ENCODE peak calls at places on chromosomes 6 and 20, in six cellular contexts. One of them, this sample, is unnamed.

GRCh38 chr6:31877125-31877650 is 1.6 kb downstream of the SLC44A4 start:
- DNase-seq in choroid plexus epithelial cell: no peak
- DNase-seq in stomach: peak
- DNase-seq in WTC11: no peak
- DNase-seq in GM20000: no peak
- DNase-seq in ovary: peak
- DNase-seq in this sample: no peak

GRCh38 chr6:29797966-29798365 is 29.7 kb upstream of the HLA-G start:
- DNase-seq in choroid plexus epithelial cell: no peak
- DNase-seq in stomach: no peak
- DNase-seq in WTC11: no peak
- DNase-seq in GM20000: no peak
- DNase-seq in ovary: no peak
- DNase-seq in this sample: no peak

GRCh38 chr6:64838726-64839125 is 868.3 kb downstream of the EYS start:
- DNase-seq in choroid plexus epithelial cell: peak
- DNase-seq in stomach: no peak
- DNase-seq in WTC11: no peak
- DNase-seq in GM20000: no peak
- DNase-seq in ovary: no peak
- DNase-seq in this sample: no peak

GRCh38 chr6:84508334-84508733 is 256.1 kb downstream of the TBX18 start:
- DNase-seq in choroid plexus epithelial cell: no peak
- DNase-seq in stomach: no peak
- DNase-seq in WTC11: no peak
- DNase-seq in GM20000: no peak
- DNase-seq in ovary: no peak
- DNase-seq in this sample: no peak

GRCh38 chr6:84193140-84193708 is 34.2 kb downstream of the CEP162 start:
- DNase-seq in choroid plexus epithelial cell: peak
- DNase-seq in stomach: no peak
- DNase-seq in WTC11: no peak
- DNase-seq in GM20000: no peak
- DNase-seq in ovary: no peak
- DNase-seq in this sample: no peak

GRCh38 chr6:32194825-32195651 is 2.6 kb upstream of the GPSM3 start:
- DNase-seq in choroid plexus epithelial cell: peak
- DNase-seq in stomach: no peak
- DNase-seq in WTC11: no peak
- DNase-seq in GM20000: no peak
- DNase-seq in ovary: no peak
- DNase-seq in this sample: no peak

GRCh38 chr6:27582928-27583725 is 110.2 kb upstream of the ZNF184 start:
- DNase-seq in choroid plexus epithelial cell: peak
- DNase-seq in stomach: no peak
- DNase-seq in WTC11: peak
- DNase-seq in GM20000: peak
- DNase-seq in ovary: no peak
- DNase-seq in this sample: peak

GRCh38 chr6:446418-447366 is 55.1 kb downstream of the IRF4 start:
- DNase-seq in choroid plexus epithelial cell: no peak
- DNase-seq in stomach: no peak
- DNase-seq in WTC11: no peak
- DNase-seq in GM20000: peak
- DNase-seq in ovary: no peak
- DNase-seq in this sample: no peak

GRCh38 chr6:28266563-28266961 is 381 bp upstream of the ZSCAN26 start:
- DNase-seq in choroid plexus epithelial cell: no peak
- DNase-seq in stomach: no peak
- DNase-seq in WTC11: no peak
- DNase-seq in GM20000: no peak
- DNase-seq in ovary: no peak
- DNase-seq in this sample: no peak

GRCh38 chr20:36461600-36462439 is 79.5 kb upstream of the MYL9 start:
- DNase-seq in choroid plexus epithelial cell: peak
- DNase-seq in stomach: peak
- DNase-seq in WTC11: peak
- DNase-seq in GM20000: no peak
- DNase-seq in ovary: peak
- DNase-seq in this sample: peak

GRCh38 chr6:64083261-64083660 is 447.7 kb downstream of the PHF3 start:
- DNase-seq in choroid plexus epithelial cell: no peak
- DNase-seq in stomach: no peak
- DNase-seq in WTC11: no peak
- DNase-seq in GM20000: no peak
- DNase-seq in ovary: no peak
- DNase-seq in this sample: no peak

GRCh38 chr20:3199976-3200755 is 4.3 kb downstream of the DDRGK1 start:
- DNase-seq in choroid plexus epithelial cell: no peak
- DNase-seq in stomach: no peak
- DNase-seq in WTC11: no peak
- DNase-seq in GM20000: peak
- DNase-seq in ovary: no peak
- DNase-seq in this sample: peak

GRCh38 chr6:170048615-170049256 is 242.1 kb downstream of the DLL1 start:
- DNase-seq in choroid plexus epithelial cell: peak
- DNase-seq in stomach: peak
- DNase-seq in WTC11: no peak
- DNase-seq in GM20000: no peak
- DNase-seq in ovary: peak
- DNase-seq in this sample: no peak

GRCh38 chr6:64774881-64775280 is 932.1 kb downstream of the EYS start:
- DNase-seq in choroid plexus epithelial cell: peak
- DNase-seq in stomach: no peak
- DNase-seq in WTC11: no peak
- DNase-seq in GM20000: no peak
- DNase-seq in ovary: no peak
- DNase-seq in this sample: no peak

GRCh38 chr20:4052139-4052480 is 36.8 kb upstream of the RNF24 start:
- DNase-seq in choroid plexus epithelial cell: no peak
- DNase-seq in stomach: no peak
- DNase-seq in WTC11: no peak
- DNase-seq in GM20000: no peak
- DNase-seq in ovary: no peak
- DNase-seq in this sample: no peak

GRCh38 chr6:110581682-110582081 is 105.3 kb upstream of the SLC22A16 start:
- DNase-seq in choroid plexus epithelial cell: no peak
- DNase-seq in stomach: no peak
- DNase-seq in WTC11: no peak
- DNase-seq in GM20000: no peak
- DNase-seq in ovary: no peak
- DNase-seq in this sample: no peak

GRCh38 chr6:87279051-87279595 is 43.3 kb upstream of the SMIM8 start:
- DNase-seq in choroid plexus epithelial cell: no peak
- DNase-seq in stomach: no peak
- DNase-seq in WTC11: no peak
- DNase-seq in GM20000: no peak
- DNase-seq in ovary: no peak
- DNase-seq in this sample: no peak

GRCh38 chr6:87287251-87287650 is 35.1 kb upstream of the SMIM8 start:
- DNase-seq in choroid plexus epithelial cell: peak
- DNase-seq in stomach: no peak
- DNase-seq in WTC11: no peak
- DNase-seq in GM20000: no peak
- DNase-seq in ovary: no peak
- DNase-seq in this sample: no peak

GRCh38 chr6:87282743-87283142 is 39.6 kb upstream of the SMIM8 start:
- DNase-seq in choroid plexus epithelial cell: peak
- DNase-seq in stomach: no peak
- DNase-seq in WTC11: no peak
- DNase-seq in GM20000: no peak
- DNase-seq in ovary: no peak
- DNase-seq in this sample: no peak

GRCh38 chr6:87281426-87281825 is 41.0 kb upstream of the SMIM8 start:
- DNase-seq in choroid plexus epithelial cell: no peak
- DNase-seq in stomach: no peak
- DNase-seq in WTC11: no peak
- DNase-seq in GM20000: no peak
- DNase-seq in ovary: no peak
- DNase-seq in this sample: no peak

DNA sequence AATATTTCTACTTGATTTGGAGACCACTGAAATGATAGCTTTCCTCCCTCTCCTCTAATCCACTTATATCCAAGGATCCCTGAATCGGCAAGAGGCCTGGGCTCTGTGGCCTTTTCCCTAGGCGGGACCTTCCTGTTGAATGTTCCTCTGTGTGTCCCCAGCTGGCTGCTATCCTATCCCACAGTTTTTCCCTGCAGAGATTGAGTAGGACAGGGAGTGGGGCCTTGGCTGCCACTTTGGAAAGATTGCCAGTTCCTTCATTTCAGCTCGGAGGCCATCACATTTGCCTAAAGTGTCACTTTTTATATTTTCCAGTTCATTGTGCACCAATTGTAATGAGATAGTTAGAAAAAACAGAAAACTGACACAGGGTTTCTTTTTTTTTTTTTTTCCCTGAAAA is 38.9 kb upstream of the SMIM8 start:
- DNase-seq in choroid plexus epithelial cell: no peak
- DNase-seq in stomach: no peak
- DNase-seq in WTC11: no peak
- DNase-seq in GM20000: no peak
- DNase-seq in ovary: no peak
- DNase-seq in this sample: no peak
- TF ChIP-seq CTCF in choroid plexus epithelial cell: no peak
- TF ChIP-seq CTCF in stomach: no peak
- TF ChIP-seq CTCF in WTC11: no peak
- TF ChIP-seq CTCF in GM20000: no peak
- TF ChIP-seq CTCF in ovary: no peak
- TF ChIP-seq CTCF in this sample: no peak

DNA sequence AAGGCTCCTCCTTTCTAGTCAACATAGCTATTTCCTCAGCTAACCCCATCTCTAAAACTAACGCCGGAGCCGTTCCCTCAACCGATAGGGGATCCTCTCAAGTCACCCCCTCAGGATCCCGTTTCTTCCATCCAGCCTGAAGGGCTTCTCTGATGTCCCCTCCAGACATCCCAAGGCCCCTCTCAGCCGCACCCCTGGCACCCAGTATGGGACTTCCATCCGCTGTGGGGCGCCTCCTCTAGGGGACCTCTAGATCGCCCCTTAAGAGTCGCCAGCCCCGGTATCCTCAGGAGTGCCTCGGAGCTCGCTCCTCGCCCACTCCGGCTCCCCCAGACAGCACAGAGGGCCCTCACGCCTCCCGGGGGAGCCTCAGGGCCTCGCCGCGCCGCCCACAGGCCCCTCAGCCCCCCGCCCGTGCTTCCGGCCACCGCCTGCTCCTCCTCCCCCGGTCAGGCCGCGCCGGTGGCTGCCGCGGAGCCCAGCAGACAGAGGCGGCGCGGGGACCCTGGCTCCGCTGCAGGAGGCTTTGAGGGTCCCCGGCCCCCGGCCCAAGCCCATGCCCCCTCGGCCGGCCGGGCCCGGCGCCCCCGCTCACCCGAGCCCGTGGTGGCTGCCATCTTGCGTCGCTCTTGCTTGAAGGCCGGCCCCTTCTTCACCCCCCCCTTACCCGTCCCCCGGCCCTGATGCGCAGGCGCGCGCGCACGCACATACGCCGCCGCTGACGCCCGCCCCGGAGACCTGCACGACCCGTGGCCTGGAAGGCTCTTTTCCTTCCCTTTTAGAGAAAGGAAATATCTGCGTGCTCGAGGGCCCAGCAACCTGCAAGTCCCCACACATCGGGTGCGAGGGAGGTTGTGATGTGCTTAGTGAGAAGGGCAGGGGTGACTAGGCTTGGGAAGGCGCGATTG is at the start of gene UBE2V1:
- DNase-seq in choroid plexus epithelial cell: peak
- DNase-seq in stomach: peak
- DNase-seq in WTC11: peak
- DNase-seq in GM20000: peak
- DNase-seq in ovary: peak
- DNase-seq in this sample: peak
- TF ChIP-seq CTCF in choroid plexus epithelial cell: peak
- TF ChIP-seq CTCF in stomach: peak
- TF ChIP-seq CTCF in WTC11: no peak
- TF ChIP-seq CTCF in GM20000: peak
- TF ChIP-seq CTCF in ovary: peak
- TF ChIP-seq CTCF in this sample: peak

GRCh38 chr6:86581833-86582232 is 355.5 kb upstream of the HTR1E start:
- DNase-seq in choroid plexus epithelial cell: no peak
- DNase-seq in stomach: no peak
- DNase-seq in WTC11: no peak
- DNase-seq in GM20000: no peak
- DNase-seq in ovary: no peak
- DNase-seq in this sample: no peak

DNA sequence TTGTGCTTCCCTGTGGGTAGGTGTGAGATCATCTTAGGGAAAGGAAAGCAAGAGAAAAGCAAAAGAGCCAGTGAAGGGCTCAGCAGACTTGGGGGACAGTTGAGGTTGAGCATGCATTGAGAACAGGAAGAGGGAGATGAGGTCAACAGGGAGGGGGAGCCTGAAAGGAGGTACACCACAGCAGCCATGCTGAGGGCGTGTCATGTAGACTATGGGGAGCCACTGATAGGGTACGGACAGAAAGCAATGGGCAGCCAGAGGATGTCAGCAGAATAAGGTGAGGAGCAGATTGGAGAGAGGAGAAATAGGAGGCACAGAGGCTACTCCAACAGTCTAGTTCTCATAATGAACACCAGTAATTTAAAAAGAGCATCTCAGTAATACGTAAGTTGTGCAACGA is 351.1 kb upstream of the HTR1E start:
- DNase-seq in choroid plexus epithelial cell: no peak
- DNase-seq in stomach: no peak
- DNase-seq in WTC11: no peak
- DNase-seq in GM20000: no peak
- DNase-seq in ovary: no peak
- DNase-seq in this sample: no peak
- TF ChIP-seq CTCF in choroid plexus epithelial cell: no peak
- TF ChIP-seq CTCF in stomach: no peak
- TF ChIP-seq CTCF in WTC11: no peak
- TF ChIP-seq CTCF in GM20000: no peak
- TF ChIP-seq CTCF in ovary: no peak
- TF ChIP-seq CTCF in this sample: no peak

GRCh38 chr6:151430886-151431285 is 21.0 kb downstream of the RMND1 start:
- DNase-seq in choroid plexus epithelial cell: peak
- DNase-seq in stomach: no peak
- DNase-seq in WTC11: no peak
- DNase-seq in GM20000: no peak
- DNase-seq in ovary: no peak
- DNase-seq in this sample: no peak
- TF ChIP-seq CTCF in choroid plexus epithelial cell: peak
- TF ChIP-seq CTCF in stomach: no peak
- TF ChIP-seq CTCF in WTC11: no peak
- TF ChIP-seq CTCF in GM20000: no peak
- TF ChIP-seq CTCF in ovary: no peak
- TF ChIP-seq CTCF in this sample: no peak